ENCODE peak calls at places on chromosome 20, in ten cellular contexts. U is BJ, A is upper lobe of right lung, S is pancreas, I is left ventricle myocardium inferior, B is tibial artery, G is ascending aorta, C is foreskin fibroblast, F is lung, E is AG04450. L is an unnamed sample.

GRCh38 chr20:32841174-32841573 is 17.5 kb upstream of the EFCAB8 start:
- DNase-seq in U (no peak), G (no peak), A (no peak), C (no peak), S (no peak), B (no peak), I (no peak), E (no peak), F (no peak), L (no peak)

GRCh38 chr20:50930139-50931047 is 844 bp downstream of the ADNP start:
- DNase-seq in C (peak), B (peak), I (no peak), F (no peak), U (no peak), E (no peak), A (peak), G (peak), S (peak), L (peak)

GRCh38 chr20:41058007-41058673 is 29.5 kb downstream of the TOP1 start:
- DNase-seq in I (no peak), C (peak), U (peak), B (no peak), E (no peak), S (no peak), G (no peak), A (no peak), F (peak), L (peak)

GRCh38 chr20:57614490-57615471 is 5.4 kb downstream of the ZBP1 start:
- DNase-seq in I (no peak), A (no peak), G (peak), C (no peak), B (peak), F (no peak), E (no peak), S (peak), U (no peak), L (no peak)

GRCh38 chr20:37907677-37908397 is 4.9 kb downstream of the VSTM2L start:
- DNase-seq in B (no peak), I (no peak), E (peak), G (no peak), F (no peak), U (peak), A (no peak), S (no peak), C (peak), L (peak)

GRCh38 chr20:58888521-58889333 is 36.2 kb downstream of the GNAS start:
- DNase-seq in E (no peak), C (peak), A (peak), G (peak), B (peak), U (no peak), I (peak), S (peak), F (peak), L (peak)

GRCh38 chr20:15561707-15562106 is 1011.5 kb downstream of the KIF16B start:
- DNase-seq in A (no peak), F (no peak), I (no peak), C (no peak), E (no peak), B (no peak), U (no peak), G (no peak), S (no peak), L (no peak)

GRCh38 chr20:45685896-45686295 is 15.9 kb upstream of the WFDC11 start:
- DNase-seq in B (no peak), C (peak), S (no peak), G (no peak), E (no peak), F (no peak), A (no peak), U (no peak), I (no peak), L (peak)

GRCh38 chr20:40646321-40647212 is 42.5 kb downstream of the MAFB start:
- DNase-seq in S (no peak), I (no peak), B (no peak), U (no peak), F (no peak), G (no peak), C (no peak), E (no peak), A (no peak), L (no peak)

GRCh38 chr20:41173161-41173721 is 35.9 kb downstream of the PLCG1 start:
- DNase-seq in A (peak), S (peak), G (peak), E (peak), U (no peak), C (peak), F (peak), B (peak), I (peak), L (peak)

GRCh38 chr20:17987988-17988387 is 19.2 kb downstream of the MGME1 start:
- DNase-seq in F (no peak), U (no peak), E (no peak), G (no peak), C (no peak), A (no peak), B (no peak), S (no peak), I (no peak), L (no peak)

GRCh38 chr20:38859070-38859690 is 53.7 kb downstream of the PPP1R16B start:
- DNase-seq in S (no peak), U (no peak), A (no peak), G (no peak), C (no peak), B (no peak), E (no peak), F (no peak), I (no peak), L (no peak)

GRCh38 chr20:58986968-58987517 is 6.0 kb downstream of the NELFCD start:
- DNase-seq in I (no peak), S (peak), A (no peak), G (peak), B (no peak), C (no peak), E (no peak), U (no peak), F (no peak), L (no peak)

GRCh38 chr20:44650777-44651493 is 564 bp downstream of the ADA start:
- DNase-seq in E (no peak), B (no peak), G (no peak), A (no peak), S (no peak), I (peak), U (no peak), F (no peak), C (no peak), L (peak)

GRCh38 chr20:58219342-58219700 is 9.1 kb downstream of the ANKRD60 start:
- DNase-seq in I (no peak), F (no peak), G (no peak), A (no peak), U (peak), E (no peak), S (no peak), C (peak), B (peak), L (peak)

GRCh38 chr20:41231136-41231535 is 86.4 kb downstream of the ZHX3 start:
- DNase-seq in F (no peak), A (no peak), B (no peak), E (no peak), I (no peak), G (no peak), U (no peak), C (no peak), S (no peak), L (peak)

GRCh38 chr20:20085071-20085470 is 32.7 kb downstream of the CFAP61 start:
- DNase-seq in C (no peak), U (no peak), I (peak), S (no peak), E (no peak), A (no peak), B (peak), G (peak), F (no peak), L (no peak)

GRCh38 chr20:57909763-57910331 is 200.0 kb upstream of the PMEPA1 start:
- DNase-seq in G (no peak), I (no peak), B (peak), A (peak), E (no peak), F (no peak), S (no peak), C (no peak), U (no peak), L (no peak)

GRCh38 chr20:35601990-35602389 is 13.6 kb upstream of the SPAG4 start:
- DNase-seq in C (no peak), G (no peak), I (no peak), S (no peak), F (no peak), B (no peak), E (no peak), U (no peak), A (no peak), L (no peak)

GRCh38 chr20:18279231-18279630 is 9.1 kb upstream of the ZNF133 start:
- DNase-seq in C (peak), S (no peak), G (no peak), I (no peak), E (no peak), U (no peak), A (no peak), F (no peak), B (no peak), L (peak)

GRCh38 chr20:49468412-49468811 is 14.1 kb downstream of the KCNB1 start:
- DNase-seq in F (no peak), E (no peak), S (no peak), I (no peak), C (no peak), B (no peak), G (no peak), A (no peak), U (no peak), L (no peak)

GRCh38 chr20:19668406-19668805 is 89.7 kb upstream of the RIN2 start:
- DNase-seq in S (no peak), C (no peak), A (no peak), I (no peak), U (no peak), B (no peak), G (no peak), F (no peak), E (no peak), L (no peak)

GRCh38 chr20:47055699-47056369 is 161.2 kb downstream of the EYA2 start:
- DNase-seq in F (no peak), S (no peak), G (peak), B (no peak), C (peak), U (peak), A (no peak), E (peak), I (no peak), L (no peak)

GRCh38 chr20:21202284-21202683 is 76.4 kb downstream of the KIZ start:
- DNase-seq in C (no peak), U (no peak), E (no peak), A (no peak), G (no peak), I (no peak), F (no peak), B (no peak), S (no peak), L (peak)

GRCh38 chr20:36754656-36755222 is 8.8 kb upstream of the NDRG3 start:
- DNase-seq in E (peak), I (no peak), U (peak), C (peak), S (peak), B (no peak), G (peak), F (peak), A (no peak), L (peak)

GRCh38 chr20:16293590-16293989 is 279.7 kb downstream of the KIF16B start:
- DNase-seq in C (peak), S (no peak), G (no peak), U (no peak), F (no peak), I (no peak), A (no peak), E (peak), B (no peak), L (peak)

GRCh38 chr20:58175836-58176235 is 52.6 kb downstream of the ANKRD60 start:
- DNase-seq in A (no peak), B (no peak), I (no peak), C (no peak), G (no peak), S (no peak), U (no peak), E (no peak), F (no peak), L (no peak)

GRCh38 chr20:58647814-58648501 is 3.1 kb upstream of the STX16 start:
- DNase-seq in B (no peak), G (no peak), F (no peak), C (peak), S (no peak), A (peak), E (peak), I (no peak), U (peak), L (no peak)

GRCh38 chr20:36544134-36545018 is 3.1 kb downstream of the MYL9 start:
- DNase-seq in C (peak), U (peak), E (no peak), I (peak), A (peak), S (no peak), G (peak), F (peak), B (peak), L (peak)

GRCh38 chr20:24950128-24950835 is 1.2 kb downstream of the CST7 start:
- DNase-seq in S (no peak), C (no peak), F (no peak), I (no peak), G (peak), B (no peak), A (peak), E (no peak), U (no peak), L (no peak)

GRCh38 chr20:59217162-59217561 is 53.5 kb downstream of the ZNF831 start:
- DNase-seq in S (no peak), A (no peak), F (no peak), G (no peak), E (no peak), I (no peak), B (no peak), C (no peak), U (no peak), L (no peak)

GRCh38 chr20:9068896-9069663 is at the start of gene PLCB4:
- DNase-seq in U (no peak), F (no peak), E (no peak), B (peak), A (no peak), G (peak), S (peak), I (peak), C (peak), L (peak)

GRCh38 chr20:18973499-18974173 is 160.1 kb downstream of the SCP2D1 start:
- DNase-seq in B (peak), G (peak), I (no peak), A (no peak), U (no peak), E (no peak), F (no peak), C (no peak), S (peak), L (peak)

GRCh38 chr20:33079267-33079666 is at the start of gene BPIFB4:
- DNase-seq in U (no peak), A (no peak), C (peak), S (no peak), B (no peak), F (no peak), E (no peak), I (no peak), G (no peak), L (no peak)

GRCh38 chr20:38001173-38001875 is 31.9 kb downstream of the TTI1 start:
- DNase-seq in C (peak), U (no peak), E (peak), G (no peak), S (no peak), I (no peak), A (no peak), F (no peak), B (no peak), L (peak)

GRCh38 chr20:32440069-32440757 is 82.1 kb downstream of the ASXL1 start:
- DNase-seq in U (no peak), A (no peak), G (no peak), F (no peak), S (no peak), B (no peak), I (no peak), C (no peak), E (no peak), L (no peak)

GRCh38 chr20:63811491-63811875 is 19.6 kb downstream of the ZBTB46 start:
- DNase-seq in A (no peak), U (no peak), I (no peak), G (no peak), C (no peak), E (no peak), F (no peak), S (no peak), B (no peak), L (no peak)

GRCh38 chr20:63819224-63819917 is 11.7 kb downstream of the ZBTB46 start:
- DNase-seq in S (no peak), F (no peak), A (no peak), I (peak), G (no peak), E (no peak), C (peak), B (no peak), U (no peak), L (peak)

GRCh38 chr20:63814833-63815612 is 16.0 kb downstream of the ZBTB46 start:
- DNase-seq in F (no peak), S (no peak), C (no peak), B (no peak), E (no peak), A (no peak), G (no peak), I (no peak), U (no peak), L (no peak)

GRCh38 chr20:63815613-63815862 is 15.5 kb downstream of the ZBTB46 start:
- DNase-seq in S (no peak), F (no peak), E (no peak), G (no peak), B (no peak), I (no peak), C (no peak), A (no peak), U (no peak), L (no peak)

GRCh38 chr20:63815869-63816268 is 15.2 kb downstream of the ZBTB46 start:
- DNase-seq in S (no peak), C (no peak), F (no peak), B (no peak), A (no peak), U (no peak), G (no peak), E (no peak), I (no peak), L (no peak)
- H3K4me3 ChIP-seq in S (no peak), C (no peak), F (no peak), B (no peak), A (no peak), U (no peak), G (no peak), E (no peak), I (no peak), L (no peak)

DNA sequence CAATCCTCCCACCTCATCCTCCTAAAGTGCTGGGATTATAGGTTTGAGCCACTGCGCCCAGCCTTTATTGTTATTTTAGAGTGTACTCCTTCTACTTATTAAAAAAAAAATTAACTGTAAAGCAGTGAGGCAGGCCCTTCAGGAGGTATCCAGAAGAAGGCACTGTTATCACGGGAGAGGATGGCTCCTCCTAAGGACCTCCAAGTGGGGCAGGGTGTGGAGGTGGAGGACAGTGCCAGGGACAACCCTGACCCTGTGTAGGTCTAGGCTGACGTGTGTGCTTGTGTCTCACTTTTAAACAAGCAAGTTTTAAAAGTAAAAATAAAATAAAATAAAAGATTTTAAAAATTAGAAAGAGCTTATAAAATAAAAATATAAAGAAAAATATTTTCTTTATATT is 23.7 kb upstream of the TAF4 start:
- DNase-seq in F (no peak), S (no peak), I (no peak), C (no peak), B (no peak), A (no peak), G (no peak), U (no peak), E (no peak), L (no peak)
- TF ChIP-seq CTCF in F (no peak), S (no peak), I (no peak), C (no peak), B (no peak), A (no peak), G (no peak), U (no peak), E (no peak), L (no peak)

DNA sequence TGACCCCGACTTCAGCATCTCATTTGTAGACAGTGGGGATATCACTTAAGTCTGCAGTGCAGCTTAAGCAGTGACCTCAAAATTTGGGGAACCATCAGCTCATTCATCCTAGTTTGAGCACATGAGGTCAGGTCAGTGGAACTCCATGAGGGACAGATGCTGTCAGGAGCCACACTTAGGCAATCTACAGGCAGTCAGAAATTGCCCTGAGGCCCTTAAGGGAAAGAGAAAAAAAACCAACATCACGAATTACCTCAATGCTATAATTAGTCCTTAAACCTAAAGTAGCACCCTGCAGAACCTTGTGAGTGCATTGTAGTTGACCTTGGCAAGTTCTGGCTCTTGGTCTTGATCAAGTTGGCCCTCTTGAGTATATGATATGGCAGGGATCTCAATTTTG is 21.1 kb downstream of the TMEM74B start:
- DNase-seq in E (no peak), I (no peak), U (no peak), S (no peak), A (no peak), G (no peak), F (no peak), B (no peak), C (no peak), L (no peak)
- H3K4me3 ChIP-seq in E (no peak), I (no peak), U (no peak), S (no peak), A (no peak), G (no peak), F (no peak), B (no peak), C (no peak), L (no peak)

GRCh38 chr20:3071266-3071609 is 182 bp upstream of the OXT start:
- DNase-seq in A (no peak), E (no peak), S (no peak), U (no peak), C (no peak), F (no peak), I (no peak), G (no peak), B (no peak), L (no peak)

GRCh38 chr20:3067139-3068009 is 4.0 kb upstream of the OXT start:
- DNase-seq in I (no peak), U (no peak), S (no peak), G (no peak), F (no peak), E (no peak), A (no peak), C (peak), B (no peak), L (no peak)

GRCh38 chr20:3068075-3068474 is 3.3 kb upstream of the OXT start:
- DNase-seq in E (no peak), B (no peak), S (no peak), G (no peak), I (no peak), C (no peak), U (no peak), F (no peak), A (no peak), L (no peak)

GRCh38 chr20:3071610-3072529 is at the start of gene OXT:
- DNase-seq in E (no peak), F (no peak), C (peak), A (peak), G (no peak), B (no peak), U (no peak), I (peak), S (no peak), L (no peak)

DNA sequence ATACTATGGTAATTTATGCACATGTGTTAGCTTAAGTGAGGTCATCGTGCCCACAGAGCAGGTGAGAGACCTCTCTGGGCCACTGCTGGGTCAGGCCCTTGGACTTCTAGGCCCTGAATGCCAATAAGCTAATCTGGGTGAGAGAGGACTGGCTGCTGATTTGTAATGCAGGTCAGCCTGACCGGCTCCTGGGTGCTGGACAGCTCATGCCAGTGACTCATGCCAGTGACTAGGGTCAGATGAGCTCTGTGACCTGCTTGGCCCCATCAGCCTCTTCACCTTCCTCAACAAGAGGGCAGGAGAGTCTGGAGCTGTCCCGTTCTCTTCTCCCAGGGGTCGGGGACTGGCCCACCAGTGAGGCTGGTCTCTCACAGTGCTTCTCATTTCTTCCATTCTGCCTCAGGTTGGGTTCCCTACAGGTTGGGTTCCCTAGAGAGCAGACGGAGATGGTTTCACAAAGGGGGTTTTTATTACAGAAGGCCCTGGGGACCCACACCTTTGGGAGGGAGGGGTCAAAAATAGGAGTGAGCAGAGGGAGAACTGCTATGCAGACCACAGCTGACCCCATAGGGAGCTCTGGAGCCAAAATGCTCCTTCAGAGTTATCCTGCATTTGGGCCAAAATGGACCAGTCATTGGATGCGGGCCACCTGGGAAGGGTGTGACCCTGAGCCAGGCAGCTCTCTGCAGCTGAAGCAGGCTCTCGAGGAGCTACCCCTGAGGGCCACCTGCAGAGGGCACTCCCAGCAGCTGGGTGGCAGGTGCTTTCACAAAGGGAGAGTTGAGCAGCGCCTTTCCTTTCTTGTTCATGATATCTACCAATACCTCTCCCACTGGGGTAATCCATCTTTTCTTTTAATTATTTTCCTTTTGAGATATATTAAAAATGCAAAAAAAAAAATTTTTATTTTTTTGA is 2.2 kb upstream of the OXT start:
- DNase-seq in A (no peak), G (no peak), C (peak), S (no peak), I (no peak), E (no peak), U (no peak), B (no peak), F (no peak), L (no peak)
- TF ChIP-seq CTCF in A (peak), G (no peak), C (no peak), S (no peak), I (peak), E (no peak), U (no peak), B (no peak), F (no peak), L (peak)